ENCODE peak calls at places on chromosomes 13 and 19, in six cellular contexts. One of them, this sample, is unnamed.

GRCh38 chr13:113356594-113356993 is 7.3 kb downstream of the GRTP1 start:
- DNase-seq in HFF-Myc: no peak
- DNase-seq in non-pigmented ciliary epithelial cell: no peak
- DNase-seq in H54: no peak
- DNase-seq in heart left ventricle: no peak
- DNase-seq in stimulated activated CD4-positive, alpha-beta T cell treated with anti-CD3 and anti-CD28 coated beads, Interleukin-4, amount 100 ng/mL, for 24 hours: no peak
- DNase-seq in this sample: no peak

GRCh38 chr13:97198753-97199152 is 23.4 kb upstream of the MBNL2 start:
- DNase-seq in HFF-Myc: no peak
- DNase-seq in non-pigmented ciliary epithelial cell: no peak
- DNase-seq in H54: no peak
- DNase-seq in heart left ventricle: no peak
- DNase-seq in stimulated activated CD4-positive, alpha-beta T cell treated with anti-CD3 and anti-CD28 coated beads, Interleukin-4, amount 100 ng/mL, for 24 hours: no peak
- DNase-seq in this sample: no peak

GRCh38 chr13:30796132-30796832 is 60.9 kb downstream of the ALOX5AP start:
- DNase-seq in HFF-Myc: no peak
- DNase-seq in non-pigmented ciliary epithelial cell: no peak
- DNase-seq in H54: peak
- DNase-seq in heart left ventricle: no peak
- DNase-seq in stimulated activated CD4-positive, alpha-beta T cell treated with anti-CD3 and anti-CD28 coated beads, Interleukin-4, amount 100 ng/mL, for 24 hours: peak
- DNase-seq in this sample: peak

GRCh38 chr19:19697589-19697988 is 28.9 kb downstream of the ZNF101 start:
- DNase-seq in HFF-Myc: no peak
- DNase-seq in non-pigmented ciliary epithelial cell: no peak
- DNase-seq in H54: no peak
- DNase-seq in heart left ventricle: no peak
- DNase-seq in stimulated activated CD4-positive, alpha-beta T cell treated with anti-CD3 and anti-CD28 coated beads, Interleukin-4, amount 100 ng/mL, for 24 hours: no peak
- DNase-seq in this sample: no peak

GRCh38 chr13:99949657-99950413 is 21.7 kb downstream of the ZIC5 start:
- DNase-seq in HFF-Myc: no peak
- DNase-seq in non-pigmented ciliary epithelial cell: no peak
- DNase-seq in H54: no peak
- DNase-seq in heart left ventricle: no peak
- DNase-seq in stimulated activated CD4-positive, alpha-beta T cell treated with anti-CD3 and anti-CD28 coated beads, Interleukin-4, amount 100 ng/mL, for 24 hours: no peak
- DNase-seq in this sample: no peak

GRCh38 chr13:48511621-48512232 is 21.2 kb downstream of the RCBTB2 start:
- DNase-seq in HFF-Myc: no peak
- DNase-seq in non-pigmented ciliary epithelial cell: no peak
- DNase-seq in H54: no peak
- DNase-seq in heart left ventricle: no peak
- DNase-seq in stimulated activated CD4-positive, alpha-beta T cell treated with anti-CD3 and anti-CD28 coated beads, Interleukin-4, amount 100 ng/mL, for 24 hours: no peak
- DNase-seq in this sample: no peak

GRCh38 chr19:7368456-7368855 is 19.7 kb downstream of the ARHGEF18 start:
- DNase-seq in HFF-Myc: no peak
- DNase-seq in non-pigmented ciliary epithelial cell: no peak
- DNase-seq in H54: no peak
- DNase-seq in heart left ventricle: no peak
- DNase-seq in stimulated activated CD4-positive, alpha-beta T cell treated with anti-CD3 and anti-CD28 coated beads, Interleukin-4, amount 100 ng/mL, for 24 hours: no peak
- DNase-seq in this sample: no peak

GRCh38 chr13:25292301-25292700 is 5.0 kb upstream of the MTMR6 start:
- DNase-seq in HFF-Myc: no peak
- DNase-seq in non-pigmented ciliary epithelial cell: no peak
- DNase-seq in H54: no peak
- DNase-seq in heart left ventricle: no peak
- DNase-seq in stimulated activated CD4-positive, alpha-beta T cell treated with anti-CD3 and anti-CD28 coated beads, Interleukin-4, amount 100 ng/mL, for 24 hours: no peak
- DNase-seq in this sample: peak

GRCh38 chr19:13103961-13104847 is 1.5 kb upstream of the LYL1 start:
- DNase-seq in HFF-Myc: no peak
- DNase-seq in non-pigmented ciliary epithelial cell: no peak
- DNase-seq in H54: no peak
- DNase-seq in heart left ventricle: peak
- DNase-seq in stimulated activated CD4-positive, alpha-beta T cell treated with anti-CD3 and anti-CD28 coated beads, Interleukin-4, amount 100 ng/mL, for 24 hours: peak
- DNase-seq in this sample: peak

GRCh38 chr19:45267296-45267695 is 16.2 kb downstream of the MARK4 start:
- DNase-seq in HFF-Myc: no peak
- DNase-seq in non-pigmented ciliary epithelial cell: no peak
- DNase-seq in H54: no peak
- DNase-seq in heart left ventricle: no peak
- DNase-seq in stimulated activated CD4-positive, alpha-beta T cell treated with anti-CD3 and anti-CD28 coated beads, Interleukin-4, amount 100 ng/mL, for 24 hours: no peak
- DNase-seq in this sample: no peak

GRCh38 chr13:100069278-100069677 is 19.6 kb upstream of the PCCA start:
- DNase-seq in HFF-Myc: no peak
- DNase-seq in non-pigmented ciliary epithelial cell: no peak
- DNase-seq in H54: no peak
- DNase-seq in heart left ventricle: no peak
- DNase-seq in stimulated activated CD4-positive, alpha-beta T cell treated with anti-CD3 and anti-CD28 coated beads, Interleukin-4, amount 100 ng/mL, for 24 hours: no peak
- DNase-seq in this sample: no peak

GRCh38 chr13:24306632-24307031 is 2.7 kb upstream of the C1QTNF9 start:
- DNase-seq in HFF-Myc: no peak
- DNase-seq in non-pigmented ciliary epithelial cell: no peak
- DNase-seq in H54: peak
- DNase-seq in heart left ventricle: no peak
- DNase-seq in stimulated activated CD4-positive, alpha-beta T cell treated with anti-CD3 and anti-CD28 coated beads, Interleukin-4, amount 100 ng/mL, for 24 hours: no peak
- DNase-seq in this sample: no peak

This sample was measured in DND-41.